ENCODE peak calls at places on chromosomes 11 and 22, in nine cellular contexts. One of them, this sample, is unnamed. For H3K36me3, the result is how much of the 10 kb centered on the place peaks cover.

GRCh38 chr22:38802671-38803121 is 8.8 kb upstream of the DNAL4 start:
- DNase-seq in heart left ventricle: peak
- DNase-seq in BJ: peak
- DNase-seq in K562: peak
- DNase-seq in IMR-90: peak
- DNase-seq in GM06990: no peak
- DNase-seq in gastrocnemius medialis: peak
- DNase-seq in lower lobe of right lung: no peak
- DNase-seq in uterus: peak
- DNase-seq in this sample: peak

GRCh38 chr22:31631381-31631780 is 30.6 kb downstream of the PISD start:
- DNase-seq in GM06990: no peak
- DNase-seq in gastrocnemius medialis: no peak
- DNase-seq in K562: no peak
- DNase-seq in lower lobe of right lung: no peak
- DNase-seq in heart left ventricle: no peak
- DNase-seq in IMR-90: no peak
- DNase-seq in BJ: no peak
- DNase-seq in uterus: no peak
- DNase-seq in this sample: no peak

GRCh38 chr11:110032257-110032656 is 60.9 kb upstream of the ZC3H12C start:
- DNase-seq in K562: no peak
- DNase-seq in gastrocnemius medialis: no peak
- DNase-seq in lower lobe of right lung: no peak
- DNase-seq in IMR-90: no peak
- DNase-seq in GM06990: no peak
- DNase-seq in heart left ventricle: no peak
- DNase-seq in uterus: no peak
- DNase-seq in BJ: no peak
- DNase-seq in this sample: no peak

GRCh38 chr11:30919389-30920172 is 333.4 kb upstream of the MPPED2 start:
- DNase-seq in gastrocnemius medialis: no peak
- DNase-seq in uterus: no peak
- DNase-seq in K562: no peak
- DNase-seq in BJ: no peak
- DNase-seq in lower lobe of right lung: no peak
- DNase-seq in GM06990: no peak
- DNase-seq in IMR-90: peak
- DNase-seq in heart left ventricle: no peak
- DNase-seq in this sample: peak

GRCh38 chr11:3021125-3021524 is 29.0 kb upstream of the NAP1L4 start:
- DNase-seq in IMR-90: peak
- DNase-seq in GM06990: no peak
- DNase-seq in lower lobe of right lung: no peak
- DNase-seq in uterus: no peak
- DNase-seq in BJ: no peak
- DNase-seq in K562: peak
- DNase-seq in gastrocnemius medialis: no peak
- DNase-seq in heart left ventricle: no peak
- DNase-seq in this sample: no peak

GRCh38 chr11:35804446-35805040 is 139.3 kb upstream of the LDLRAD3 start:
- DNase-seq in IMR-90: no peak
- DNase-seq in uterus: no peak
- DNase-seq in heart left ventricle: no peak
- DNase-seq in lower lobe of right lung: no peak
- DNase-seq in K562: no peak
- DNase-seq in BJ: no peak
- DNase-seq in GM06990: no peak
- DNase-seq in gastrocnemius medialis: no peak
- DNase-seq in this sample: no peak

GRCh38 chr11:1839924-1840779 is 1.4 kb downstream of the TNNI2 start:
- DNase-seq in IMR-90: no peak
- DNase-seq in lower lobe of right lung: peak
- DNase-seq in heart left ventricle: peak
- DNase-seq in uterus: no peak
- DNase-seq in gastrocnemius medialis: no peak
- DNase-seq in GM06990: peak
- DNase-seq in K562: no peak
- DNase-seq in BJ: no peak
- DNase-seq in this sample: no peak

GRCh38 chr11:35142481-35143207 is 3.7 kb downstream of the CD44 start:
- DNase-seq in heart left ventricle: no peak
- DNase-seq in lower lobe of right lung: no peak
- DNase-seq in K562: peak
- DNase-seq in uterus: peak
- DNase-seq in GM06990: no peak
- DNase-seq in BJ: peak
- DNase-seq in IMR-90: peak
- DNase-seq in gastrocnemius medialis: no peak
- DNase-seq in this sample: no peak

GRCh38 chr11:73729594-73730206 is 31.2 kb downstream of the RAB6A start:
- DNase-seq in lower lobe of right lung: no peak
- DNase-seq in BJ: no peak
- DNase-seq in heart left ventricle: no peak
- DNase-seq in IMR-90: no peak
- DNase-seq in gastrocnemius medialis: no peak
- DNase-seq in GM06990: no peak
- DNase-seq in uterus: no peak
- DNase-seq in K562: peak
- DNase-seq in this sample: no peak

GRCh38 chr11:34166806-34167740 is 61.6 kb downstream of the NAT10 start:
- DNase-seq in IMR-90: no peak
- DNase-seq in heart left ventricle: no peak
- DNase-seq in BJ: no peak
- DNase-seq in gastrocnemius medialis: no peak
- DNase-seq in uterus: no peak
- DNase-seq in lower lobe of right lung: no peak
- DNase-seq in K562: no peak
- DNase-seq in GM06990: no peak
- DNase-seq in this sample: no peak

GRCh38 chr11:70478194-70478890 is 80.0 kb downstream of the CTTN start:
- DNase-seq in gastrocnemius medialis: no peak
- DNase-seq in heart left ventricle: peak
- DNase-seq in IMR-90: no peak
- DNase-seq in lower lobe of right lung: peak
- DNase-seq in BJ: no peak
- DNase-seq in uterus: no peak
- DNase-seq in GM06990: no peak
- DNase-seq in K562: no peak
- DNase-seq in this sample: no peak

GRCh38 chr11:68402355-68403031 is 58.1 kb upstream of the PPP6R3 start:
- DNase-seq in GM06990: no peak
- DNase-seq in BJ: no peak
- DNase-seq in K562: no peak
- DNase-seq in IMR-90: no peak
- DNase-seq in gastrocnemius medialis: no peak
- DNase-seq in uterus: no peak
- DNase-seq in lower lobe of right lung: no peak
- DNase-seq in heart left ventricle: no peak
- DNase-seq in this sample: no peak

GRCh38 chr11:16818284-16818683 is 79.8 kb downstream of the C11orf58 start:
- DNase-seq in IMR-90: no peak
- DNase-seq in lower lobe of right lung: no peak
- DNase-seq in uterus: no peak
- DNase-seq in GM06990: no peak
- DNase-seq in gastrocnemius medialis: no peak
- DNase-seq in heart left ventricle: no peak
- DNase-seq in BJ: no peak
- DNase-seq in K562: no peak
- DNase-seq in this sample: no peak

GRCh38 chr11:122093731-122094130 is 22.3 kb downstream of the BLID start:
- DNase-seq in K562: no peak
- DNase-seq in uterus: no peak
- DNase-seq in heart left ventricle: no peak
- DNase-seq in lower lobe of right lung: no peak
- DNase-seq in IMR-90: peak
- DNase-seq in GM06990: no peak
- DNase-seq in BJ: no peak
- DNase-seq in gastrocnemius medialis: no peak
- DNase-seq in this sample: no peak

GRCh38 chr11:60978546-60979380 is 7.3 kb downstream of the CD6 start:
- DNase-seq in uterus: no peak
- DNase-seq in heart left ventricle: no peak
- DNase-seq in lower lobe of right lung: no peak
- DNase-seq in GM06990: no peak
- DNase-seq in K562: no peak
- DNase-seq in gastrocnemius medialis: no peak
- DNase-seq in BJ: no peak
- DNase-seq in IMR-90: no peak
- DNase-seq in this sample: no peak

GRCh38 chr11:120548682-120549209 is 37.2 kb downstream of the GRIK4 start:
- DNase-seq in lower lobe of right lung: no peak
- DNase-seq in gastrocnemius medialis: no peak
- DNase-seq in GM06990: no peak
- DNase-seq in IMR-90: no peak
- DNase-seq in K562: no peak
- DNase-seq in heart left ventricle: no peak
- DNase-seq in BJ: no peak
- DNase-seq in uterus: no peak
- DNase-seq in this sample: no peak

GRCh38 chr11:12110201-12110713 is at the start of gene MICAL2:
- DNase-seq in GM06990: peak
- DNase-seq in lower lobe of right lung: peak
- DNase-seq in K562: peak
- DNase-seq in BJ: no peak
- DNase-seq in IMR-90: peak
- DNase-seq in gastrocnemius medialis: peak
- DNase-seq in uterus: peak
- DNase-seq in heart left ventricle: peak
- DNase-seq in this sample: no peak
- TF ChIP-seq CTCF in GM06990: no peak
- TF ChIP-seq CTCF in lower lobe of right lung: no peak
- TF ChIP-seq CTCF in K562: no peak
- TF ChIP-seq CTCF in BJ: no peak
- TF ChIP-seq CTCF in IMR-90: no peak
- TF ChIP-seq CTCF in gastrocnemius medialis: no peak
- TF ChIP-seq CTCF in uterus: no peak
- TF ChIP-seq CTCF in heart left ventricle: no peak
- TF ChIP-seq CTCF in this sample: no peak

GRCh38 chr11:130121430-130121978 is 38.1 kb upstream of the ST14 start:
- DNase-seq in uterus: no peak
- DNase-seq in IMR-90: peak
- DNase-seq in BJ: no peak
- DNase-seq in heart left ventricle: no peak
- DNase-seq in K562: no peak
- DNase-seq in GM06990: no peak
- DNase-seq in lower lobe of right lung: no peak
- DNase-seq in gastrocnemius medialis: no peak
- DNase-seq in this sample: peak

GRCh38 chr11:130118165-130118564 is 41.4 kb upstream of the ST14 start:
- DNase-seq in heart left ventricle: no peak
- DNase-seq in K562: no peak
- DNase-seq in lower lobe of right lung: no peak
- DNase-seq in GM06990: peak
- DNase-seq in uterus: no peak
- DNase-seq in gastrocnemius medialis: no peak
- DNase-seq in BJ: no peak
- DNase-seq in IMR-90: no peak
- DNase-seq in this sample: no peak

GRCh38 chr11:130122141-130122575 is 37.4 kb upstream of the ST14 start:
- DNase-seq in GM06990: no peak
- DNase-seq in heart left ventricle: no peak
- DNase-seq in gastrocnemius medialis: no peak
- DNase-seq in BJ: no peak
- DNase-seq in lower lobe of right lung: no peak
- DNase-seq in uterus: no peak
- DNase-seq in K562: no peak
- DNase-seq in IMR-90: no peak
- DNase-seq in this sample: no peak

GRCh38 chr11:130120045-130120444 is 39.5 kb upstream of the ST14 start:
- DNase-seq in lower lobe of right lung: no peak
- DNase-seq in heart left ventricle: no peak
- DNase-seq in IMR-90: no peak
- DNase-seq in gastrocnemius medialis: no peak
- DNase-seq in uterus: no peak
- DNase-seq in BJ: no peak
- DNase-seq in GM06990: no peak
- DNase-seq in K562: no peak
- DNase-seq in this sample: no peak

GRCh38 chr11:130118636-130119387 is 40.8 kb upstream of the ST14 start:
- DNase-seq in IMR-90: no peak
- DNase-seq in lower lobe of right lung: no peak
- DNase-seq in GM06990: peak
- DNase-seq in K562: no peak
- DNase-seq in BJ: no peak
- DNase-seq in gastrocnemius medialis: no peak
- DNase-seq in uterus: no peak
- DNase-seq in heart left ventricle: no peak
- DNase-seq in this sample: no peak
- H3K36me3 ChIP-seq in IMR-90: under half
- H3K36me3 ChIP-seq in lower lobe of right lung: under half
- H3K36me3 ChIP-seq in GM06990: under half
- H3K36me3 ChIP-seq in K562: half or more
- H3K36me3 ChIP-seq in BJ: under half
- H3K36me3 ChIP-seq in gastrocnemius medialis: under half
- H3K36me3 ChIP-seq in uterus: under half
- H3K36me3 ChIP-seq in heart left ventricle: under half
- H3K36me3 ChIP-seq in this sample: under half

DNA sequence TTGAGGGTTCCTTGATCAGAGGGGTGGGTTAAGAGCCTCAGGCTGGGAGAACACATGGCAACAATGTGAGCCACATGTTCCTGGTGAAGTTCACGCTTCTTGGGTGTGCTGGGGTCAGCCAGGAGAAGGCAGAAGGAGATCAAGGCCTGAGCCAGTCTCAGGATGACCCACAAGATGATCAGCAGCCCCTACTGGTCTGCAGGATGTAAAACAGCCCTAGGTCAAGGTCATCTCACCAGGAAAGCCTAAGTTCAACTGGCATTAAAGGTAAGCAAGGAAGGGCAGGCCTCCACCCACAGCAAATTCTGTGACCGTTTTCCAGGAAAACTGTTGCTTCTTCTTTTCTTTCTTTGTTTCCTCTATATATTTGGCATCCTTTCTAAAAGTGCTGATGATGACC is 156.7 kb upstream of the KIRREL3 start:
- DNase-seq in IMR-90: no peak
- DNase-seq in K562: no peak
- DNase-seq in GM06990: no peak
- DNase-seq in BJ: no peak
- DNase-seq in lower lobe of right lung: no peak
- DNase-seq in gastrocnemius medialis: no peak
- DNase-seq in heart left ventricle: no peak
- DNase-seq in uterus: no peak
- DNase-seq in this sample: no peak
- TF ChIP-seq CTCF in IMR-90: no peak
- TF ChIP-seq CTCF in K562: no peak
- TF ChIP-seq CTCF in GM06990: peak
- TF ChIP-seq CTCF in BJ: no peak
- TF ChIP-seq CTCF in lower lobe of right lung: no peak
- TF ChIP-seq CTCF in gastrocnemius medialis: no peak
- TF ChIP-seq CTCF in heart left ventricle: no peak
- TF ChIP-seq CTCF in uterus: no peak
- TF ChIP-seq CTCF in this sample: no peak

DNA sequence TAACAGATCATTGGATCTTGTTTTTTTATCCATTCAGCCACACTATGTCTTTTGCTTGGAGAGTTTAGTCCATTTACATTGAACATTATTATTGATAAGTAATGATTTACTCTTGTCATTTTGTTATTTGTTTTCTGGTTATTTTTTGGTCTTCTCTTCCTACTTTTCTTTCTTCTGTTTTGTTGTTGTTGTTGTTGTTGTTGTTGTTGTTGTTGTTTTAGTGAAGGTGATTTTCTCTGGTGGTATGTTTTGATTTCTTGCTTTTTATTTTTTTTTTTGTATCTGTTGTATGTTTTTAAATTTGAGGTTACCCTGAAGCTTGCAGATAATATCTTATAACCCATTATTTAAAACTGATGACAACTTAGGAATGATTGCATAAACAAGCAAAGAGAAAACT is 28.6 kb downstream of the TAF1D start:
- DNase-seq in lower lobe of right lung: no peak
- DNase-seq in IMR-90: no peak
- DNase-seq in BJ: no peak
- DNase-seq in heart left ventricle: no peak
- DNase-seq in gastrocnemius medialis: no peak
- DNase-seq in GM06990: no peak
- DNase-seq in K562: no peak
- DNase-seq in uterus: no peak
- DNase-seq in this sample: no peak
- H3K36me3 ChIP-seq in lower lobe of right lung: under half
- H3K36me3 ChIP-seq in IMR-90: under half
- H3K36me3 ChIP-seq in BJ: under half
- H3K36me3 ChIP-seq in heart left ventricle: under half
- H3K36me3 ChIP-seq in gastrocnemius medialis: under half
- H3K36me3 ChIP-seq in GM06990: under half
- H3K36me3 ChIP-seq in K562: half or more
- H3K36me3 ChIP-seq in uterus: under half
- H3K36me3 ChIP-seq in this sample: under half

This sample was measured in kidney epithelial cell.